ENCODE peak calls at places on chromosome 17, in eight cellular contexts. V is tibial nerve; F is H1; T is left lung; U is IMR-90; S is CD4-positive, alpha-beta memory T cell; M is ovary; Q is CD8-positive, alpha-beta memory T cell. P is an unnamed sample.
A peak's percentile ranks its signal among the peaks of the same experiment; 100 is the strongest.

GRCh38 chr17:32281011-32281451 is 15.4 kb downstream of the RHBDL3 start:
- DNase-seq in V (peak; percentile 19), F (no peak), T (no peak), U (no peak), S (no peak), M (no peak), Q (no peak), P (no peak)

GRCh38 chr17:38897176-38897575 is 27.3 kb downstream of the LASP1 start:
- DNase-seq in V (peak; percentile 72), F (no peak), T (no peak), U (peak; percentile 28), S (no peak), M (peak; percentile 70), Q (no peak), P (no peak)

GRCh38 chr17:7856081-7856791 is 1.1 kb downstream of the NAA38 start:
- DNase-seq in V (peak; percentile 35), F (no peak), T (peak; percentile 79), U (no peak), S (peak; percentile 75), M (peak; percentile 83), Q (peak; percentile 54), P (peak; percentile 27)

GRCh38 chr17:230371-230770 is 48.9 kb upstream of the DOC2B start:
- DNase-seq in V (no peak), F (no peak), T (no peak), U (no peak), S (no peak), M (peak; percentile 16), Q (no peak), P (no peak)

GRCh38 chr17:79741751-79742588 is 11.2 kb downstream of the ENPP7 start:
- DNase-seq in V (peak; percentile 43), F (peak; percentile 49), T (peak; percentile 96), U (peak; percentile 32), S (no peak), M (peak; percentile 82), Q (peak; percentile 77), P (peak; percentile 69)

GRCh38 chr17:10549108-10549842 is at the start of gene MYH2:
- DNase-seq in V (no peak), F (peak; percentile 27), T (no peak), U (no peak), S (no peak), M (no peak), Q (no peak), P (no peak)

GRCh38 chr17:50884354-50885311 is 18.5 kb upstream of the TOB1 start:
- DNase-seq in V (no peak), F (no peak), T (no peak), U (no peak), S (no peak), M (no peak), Q (no peak), P (no peak)

GRCh38 chr17:46963571-46963970 is 15.5 kb downstream of the RPRML start:
- DNase-seq in V (no peak), F (no peak), T (no peak), U (no peak), S (no peak), M (no peak), Q (no peak), P (no peak)

GRCh38 chr17:13429201-13429600 is 172.5 kb downstream of the HS3ST3A1 start:
- DNase-seq in V (peak; percentile 16), F (no peak), T (no peak), U (peak; percentile 92), S (no peak), M (no peak), Q (no peak), P (no peak)

GRCh38 chr17:78973196-78973595 is 6.5 kb downstream of the LGALS3BP start:
- DNase-seq in V (no peak), F (no peak), T (no peak), U (no peak), S (no peak), M (no peak), Q (no peak), P (no peak)

GRCh38 chr17:57597531-57598453 is 147.3 kb downstream of the CCDC182 start:
- DNase-seq in V (peak; percentile 80), F (peak; percentile 49), T (no peak), U (peak; percentile 82), S (no peak), M (peak; percentile 77), Q (no peak), P (no peak)

GRCh38 chr17:9666461-9667050 is 21.2 kb downstream of the USP43 start:
- DNase-seq in V (no peak), F (no peak), T (no peak), U (no peak), S (no peak), M (no peak), Q (no peak), P (no peak)

GRCh38 chr17:37527249-37527851 is 37.7 kb downstream of the DUSP14 start:
- DNase-seq in V (no peak), F (no peak), T (no peak), U (peak; percentile 70), S (peak; percentile 47), M (no peak), Q (no peak), P (no peak)

GRCh38 chr17:48633266-48633816 is 7.2 kb upstream of the HOXB9 start:
- DNase-seq in V (no peak), F (no peak), T (peak; percentile 59), U (no peak), S (no peak), M (no peak), Q (no peak), P (no peak)

GRCh38 chr17:41666336-41666680 is 22.4 kb upstream of the EIF1 start:
- DNase-seq in V (no peak), F (no peak), T (no peak), U (peak; percentile 78), S (peak; percentile 95), M (peak; percentile 63), Q (peak; percentile 84), P (peak; percentile 80)

GRCh38 chr17:51907041-51907440 is 251.5 kb downstream of the CA10 start:
- DNase-seq in V (no peak), F (no peak), T (no peak), U (no peak), S (no peak), M (no peak), Q (no peak), P (no peak)

GRCh38 chr17:36535669-36536081 is 888 bp downstream of the PIGW start:
- DNase-seq in V (no peak), F (no peak), T (no peak), U (no peak), S (no peak), M (no peak), Q (no peak), P (no peak)

GRCh38 chr17:66834426-66834918 is 445 bp upstream of the CACNG5 start:
- DNase-seq in V (no peak), F (no peak), T (no peak), U (no peak), S (no peak), M (no peak), Q (no peak), P (no peak)

GRCh38 chr17:1629647-1630310 is 1.1 kb upstream of the SLC43A2 start:
- DNase-seq in V (peak; percentile 68), F (no peak), T (peak; percentile 95), U (peak; percentile 33), S (peak; percentile 73), M (no peak), Q (peak; percentile 84), P (peak; percentile 66)

GRCh38 chr17:45640141-45640850 is 143.8 kb upstream of the CRHR1 start:
- DNase-seq in V (peak; percentile 60), F (peak; percentile 57), T (no peak), U (peak; percentile 76), S (peak; percentile 63), M (peak; percentile 78), Q (peak; percentile 79), P (peak; percentile 67)

GRCh38 chr17:10059684-10060211 is 138.7 kb downstream of the GAS7 start:
- DNase-seq in V (no peak), F (no peak), T (no peak), U (peak; percentile 15), S (no peak), M (no peak), Q (no peak), P (no peak)

GRCh38 chr17:17424552-17424951 is 52.2 kb upstream of the MED9 start:
- DNase-seq in V (no peak), F (no peak), T (no peak), U (no peak), S (no peak), M (no peak), Q (no peak), P (no peak)
- H3K9me3 ChIP-seq in V (no peaks in the 10 kb centered on the region), F (peaks cover 20% of the 10 kb centered on the region), T (peaks cover 12% of the 10 kb centered on the region), U (peaks cover 7% of the 10 kb centered on the region), S (no peaks in the 10 kb centered on the region), M (no peaks in the 10 kb centered on the region), Q (no peaks in the 10 kb centered on the region), P (no peaks in the 10 kb centered on the region)

GRCh38 chr17:35138218-35138617 is 3.9 kb downstream of the NLE1 start:
- DNase-seq in V (no peak), F (no peak), T (no peak), U (no peak), S (no peak), M (no peak), Q (no peak), P (no peak)
- H3K9me3 ChIP-seq in V (no peaks in the 10 kb centered on the region), F (no peaks in the 10 kb centered on the region), T (no peaks in the 10 kb centered on the region), U (no peaks in the 10 kb centered on the region), S (no peaks in the 10 kb centered on the region), M (no peaks in the 10 kb centered on the region), Q (no peaks in the 10 kb centered on the region), P (no peaks in the 10 kb centered on the region)

GRCh38 chr17:16552637-16553045 is 16.4 kb downstream of the ZNF287 start:
- DNase-seq in V (no peak), F (no peak), T (no peak), U (no peak), S (no peak), M (no peak), Q (no peak), P (no peak)
- H3K9me3 ChIP-seq in V (peaks cover 10% of the 10 kb centered on the region), F (peaks cover 62% of the 10 kb centered on the region), T (peaks cover 100% of the 10 kb centered on the region), U (peaks cover 67% of the 10 kb centered on the region), S (no peaks in the 10 kb centered on the region), M (peaks cover 19% of the 10 kb centered on the region), Q (peaks cover 45% of the 10 kb centered on the region), P (peaks cover 46% of the 10 kb centered on the region)

DNA sequence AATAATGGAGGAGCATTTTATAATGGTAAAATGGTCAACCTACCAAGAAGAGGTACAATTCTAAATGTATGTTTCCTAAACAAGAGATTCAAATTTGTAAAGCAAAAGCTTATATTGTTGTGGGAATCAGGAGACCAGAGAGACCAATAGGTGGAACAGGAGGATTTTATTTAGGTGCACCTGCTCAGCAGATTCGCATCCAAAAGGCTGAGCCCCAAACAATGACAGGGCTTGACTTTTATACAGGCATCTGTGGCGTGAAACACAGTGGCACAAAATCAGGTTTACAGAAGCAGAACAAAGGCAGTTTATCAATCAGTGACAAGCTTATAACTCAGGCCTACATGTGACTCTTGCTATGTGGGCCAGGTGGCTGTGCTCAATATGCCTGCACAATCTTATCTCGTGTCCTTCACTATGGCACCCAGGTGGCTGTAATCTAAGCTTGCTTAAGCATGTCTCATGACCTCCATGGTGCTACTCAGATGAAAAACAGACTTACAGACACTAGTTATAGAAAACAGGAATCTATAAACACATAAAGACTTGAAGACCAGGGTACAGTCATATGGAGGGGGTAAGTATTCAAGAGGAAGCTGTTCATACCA is 780.2 kb upstream of the CA10 start:
- DNase-seq in V (no peak), F (no peak), T (no peak), U (no peak), S (no peak), M (no peak), Q (no peak), P (no peak)
- H3K9me3 ChIP-seq in V (no peaks in the 10 kb centered on the region), F (peaks cover 11% of the 10 kb centered on the region), T (peaks cover 45% of the 10 kb centered on the region), U (peaks cover 11% of the 10 kb centered on the region), S (no peaks in the 10 kb centered on the region), M (no peaks in the 10 kb centered on the region), Q (no peaks in the 10 kb centered on the region), P (no peaks in the 10 kb centered on the region)

GRCh38 chr17:65051922-65052321 is 4.6 kb downstream of the GNA13 start:
- DNase-seq in V (no peak), F (no peak), T (no peak), U (no peak), S (no peak), M (no peak), Q (no peak), P (no peak)
- H3K9me3 ChIP-seq in V (no peaks in the 10 kb centered on the region), F (no peaks in the 10 kb centered on the region), T (no peaks in the 10 kb centered on the region), U (no peaks in the 10 kb centered on the region), S (no peaks in the 10 kb centered on the region), M (no peaks in the 10 kb centered on the region), Q (no peaks in the 10 kb centered on the region), P (no peaks in the 10 kb centered on the region)